ENCODE peak calls at places on chromosomes 2 and 18, in four cellular contexts. One of them, this sample, is unnamed. For H3K4me1 and H3K9me3, the result is how much of the 10 kb centered on the place peaks cover.

GRCh38 chr18:26453370-26454030 is 94.9 kb downstream of the KCTD1 start:
- DNase-seq in astrocyte: no peak
- DNase-seq in DND-41: no peak
- DNase-seq in PC-3: no peak
- DNase-seq in this sample: no peak

GRCh38 chr18:11970466-11971220 is 10.7 kb upstream of the IMPA2 start:
- DNase-seq in astrocyte: no peak
- DNase-seq in DND-41: no peak
- DNase-seq in PC-3: no peak
- DNase-seq in this sample: no peak

GRCh38 chr2:48254839-48255238 is 275.1 kb upstream of the STON1 start:
- DNase-seq in astrocyte: no peak
- DNase-seq in DND-41: no peak
- DNase-seq in PC-3: no peak
- DNase-seq in this sample: no peak

GRCh38 chr2:96815326-96816126 is 542 bp upstream of the CNNM3 start:
- DNase-seq in astrocyte: peak
- DNase-seq in DND-41: no peak
- DNase-seq in PC-3: peak
- DNase-seq in this sample: no peak

GRCh38 chr18:62767321-62767720 is 52.0 kb downstream of the PHLPP1 start:
- DNase-seq in astrocyte: peak
- DNase-seq in DND-41: no peak
- DNase-seq in PC-3: peak
- DNase-seq in this sample: no peak

GRCh38 chr18:36114251-36114650 is 14.9 kb downstream of the SLC39A6 start:
- DNase-seq in astrocyte: no peak
- DNase-seq in DND-41: no peak
- DNase-seq in PC-3: no peak
- DNase-seq in this sample: no peak

GRCh38 chr2:19185061-19185460 is 173.4 kb downstream of the OSR1 start:
- DNase-seq in astrocyte: no peak
- DNase-seq in DND-41: no peak
- DNase-seq in PC-3: no peak
- DNase-seq in this sample: no peak

GRCh38 chr2:179703702-179704101 is 157.7 kb downstream of the ZNF385B start:
- DNase-seq in astrocyte: no peak
- DNase-seq in DND-41: no peak
- DNase-seq in PC-3: no peak
- DNase-seq in this sample: no peak

GRCh38 chr2:170503563-170503962 is 211.6 kb upstream of the SP5 start:
- DNase-seq in astrocyte: no peak
- DNase-seq in DND-41: no peak
- DNase-seq in PC-3: no peak
- DNase-seq in this sample: no peak

GRCh38 chr2:95531254-95531771 is 46.8 kb upstream of the TRIM43B start:
- DNase-seq in astrocyte: peak
- DNase-seq in DND-41: no peak
- DNase-seq in PC-3: no peak
- DNase-seq in this sample: no peak

GRCh38 chr2:231411237-231411636 is 15.7 kb downstream of the B3GNT7 start:
- DNase-seq in astrocyte: no peak
- DNase-seq in DND-41: no peak
- DNase-seq in PC-3: peak
- DNase-seq in this sample: no peak

GRCh38 chr18:9823805-9824473 is 61.8 kb upstream of the TXNDC2 start:
- DNase-seq in astrocyte: peak
- DNase-seq in DND-41: no peak
- DNase-seq in PC-3: no peak
- DNase-seq in this sample: no peak
- H3K4me1 ChIP-seq in astrocyte: under half
- H3K4me1 ChIP-seq in DND-41: under half
- H3K4me1 ChIP-seq in PC-3: under half
- H3K4me1 ChIP-seq in this sample: under half

DNA sequence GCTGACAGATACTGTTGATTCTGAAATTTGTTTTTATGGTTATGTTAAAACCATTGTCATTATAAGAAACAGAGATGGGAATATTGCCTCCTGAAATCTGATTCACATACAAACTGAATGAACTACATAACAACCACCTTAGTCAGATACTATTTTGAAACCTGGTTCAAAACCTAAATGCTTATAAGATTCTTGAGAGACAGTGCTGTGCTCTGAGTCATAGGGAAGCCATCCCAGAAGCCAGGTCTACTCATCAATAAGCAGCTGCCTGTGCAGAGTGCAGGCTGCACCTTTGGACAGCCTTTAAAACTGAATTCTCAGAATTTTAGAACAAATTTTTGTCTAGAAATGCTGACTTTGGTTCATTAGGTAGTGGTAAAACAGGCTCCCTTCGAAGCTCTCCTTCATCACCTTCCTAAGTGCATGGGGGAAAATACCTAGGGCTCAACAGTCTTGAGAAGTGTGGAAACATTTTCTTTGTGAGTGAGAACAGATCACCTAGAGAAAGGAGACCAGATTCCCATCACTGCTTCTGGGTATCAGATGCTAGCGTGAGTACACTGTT is at the start of gene SERPINB7:
- DNase-seq in astrocyte: peak
- DNase-seq in DND-41: no peak
- DNase-seq in PC-3: peak
- DNase-seq in this sample: no peak
- H3K4me3 ChIP-seq in astrocyte: no peak
- H3K4me3 ChIP-seq in DND-41: no peak
- H3K4me3 ChIP-seq in PC-3: peak
- H3K4me3 ChIP-seq in this sample: no peak

GRCh38 chr2:124883595-124883994 is 858.5 kb downstream of the CNTNAP5 start:
- DNase-seq in astrocyte: no peak
- DNase-seq in DND-41: no peak
- DNase-seq in PC-3: no peak
- DNase-seq in this sample: no peak

GRCh38 chr2:124894199-124894598 is 869.1 kb downstream of the CNTNAP5 start:
- DNase-seq in astrocyte: no peak
- DNase-seq in DND-41: no peak
- DNase-seq in PC-3: peak
- DNase-seq in this sample: no peak

GRCh38 chr2:124884315-124884714 is 859.2 kb downstream of the CNTNAP5 start:
- DNase-seq in astrocyte: peak
- DNase-seq in DND-41: no peak
- DNase-seq in PC-3: no peak
- DNase-seq in this sample: no peak

DNA sequence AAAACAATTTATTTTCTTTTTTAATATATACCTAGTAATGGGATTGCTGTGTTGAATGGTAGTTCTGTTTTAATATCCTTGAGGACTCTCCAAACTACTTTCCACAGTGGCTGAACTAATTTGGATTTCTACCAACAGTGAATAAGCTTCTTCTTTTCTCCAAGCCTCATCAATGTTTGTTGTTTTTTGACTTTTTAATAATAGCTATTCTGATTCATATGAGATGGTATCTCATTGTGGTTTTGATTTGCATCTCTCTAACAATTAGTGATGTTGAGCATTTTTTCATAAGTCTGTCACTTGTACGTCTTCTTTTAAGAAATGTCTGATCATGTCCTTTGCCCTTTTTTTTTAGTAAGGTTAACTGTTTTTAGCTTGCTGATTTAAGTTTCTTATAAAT is 863.3 kb downstream of the CNTNAP5 start:
- DNase-seq in astrocyte: peak
- DNase-seq in DND-41: no peak
- DNase-seq in PC-3: no peak
- DNase-seq in this sample: no peak
- H3K9me3 ChIP-seq in astrocyte: under half
- H3K9me3 ChIP-seq in DND-41: under half
- H3K9me3 ChIP-seq in PC-3: under half
- H3K9me3 ChIP-seq in this sample: under half

GRCh38 chr2:159179696-159180095 is 106.8 kb downstream of the WDSUB1 start:
- DNase-seq in astrocyte: no peak
- DNase-seq in DND-41: no peak
- DNase-seq in PC-3: no peak
- DNase-seq in this sample: no peak
- H3K4me1 ChIP-seq in astrocyte: under half
- H3K4me1 ChIP-seq in DND-41: under half
- H3K4me1 ChIP-seq in PC-3: under half
- H3K4me1 ChIP-seq in this sample: under half

DNA sequence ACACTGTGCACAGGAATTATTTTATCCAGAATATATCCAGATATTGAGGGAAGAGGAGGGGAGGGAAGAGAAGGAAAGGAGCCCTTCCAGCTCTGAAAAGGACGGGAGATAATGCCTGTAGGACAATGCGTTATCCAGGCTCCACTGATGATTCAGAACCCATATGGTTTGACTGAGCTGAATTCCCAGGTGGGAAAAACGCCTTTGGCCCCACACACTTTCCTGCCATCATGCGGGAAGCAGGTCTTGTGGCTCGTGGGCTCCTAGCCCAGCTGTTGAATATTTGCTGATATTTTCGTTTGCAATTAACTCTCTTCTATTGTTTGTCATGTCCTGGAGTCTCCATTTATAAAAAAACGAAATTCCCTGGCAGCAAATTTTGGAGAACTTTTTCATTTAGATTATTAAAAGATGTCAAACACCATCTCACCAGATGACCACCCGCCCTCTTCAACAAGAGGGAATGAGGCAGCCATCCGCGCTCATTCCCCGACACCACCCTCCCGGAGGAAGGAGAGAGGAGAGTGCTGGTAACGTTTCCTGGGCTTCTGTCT is 8.9 kb downstream of the COL6A3 start:
- DNase-seq in astrocyte: no peak
- DNase-seq in DND-41: no peak
- DNase-seq in PC-3: no peak
- DNase-seq in this sample: no peak
- H3K4me3 ChIP-seq in astrocyte: no peak
- H3K4me3 ChIP-seq in DND-41: no peak
- H3K4me3 ChIP-seq in PC-3: no peak
- H3K4me3 ChIP-seq in this sample: no peak

This sample was measured in CD8-positive, alpha-beta memory T cell.